ENCODE peak calls at places on chromosomes 16 and 17, in nine cellular contexts. L, V, B, S, G, C, E, Z and A are unnamed samples.

GRCh38 chr17:42193216-42194132 is 820 bp downstream of the GHDC start:
- DNase-seq in L (no peak), V (no peak), B (no peak), S (no peak), G (no peak), C (no peak), E (no peak), Z (no peak), A (no peak)

GRCh38 chr17:65455154-65455971 is 106.1 kb downstream of the AXIN2 start:
- DNase-seq in L (no peak), V (no peak), B (no peak), S (no peak), G (no peak), C (no peak), E (no peak), Z (no peak), A (no peak)

GRCh38 chr17:18143044-18143936 is 34.7 kb downstream of the MYO15A start:
- DNase-seq in L (peak), V (no peak), B (no peak), S (no peak), G (peak), C (no peak), E (no peak), Z (no peak), A (no peak)

GRCh38 chr16:46690281-46691178 is 1.1 kb downstream of the ORC6 start:
- DNase-seq in L (no peak), V (no peak), B (peak), S (no peak), G (peak), C (no peak), E (no peak), Z (no peak), A (no peak)

GRCh38 chr16:11742041-11742535 is 569 bp downstream of the TXNDC11 start:
- DNase-seq in L (peak), V (no peak), B (peak), S (peak), G (peak), C (peak), E (no peak), Z (peak), A (peak)

GRCh38 chr16:12229759-12230594 is 253.4 kb downstream of the SNX29 start:
- DNase-seq in L (no peak), V (no peak), B (no peak), S (no peak), G (peak), C (no peak), E (no peak), Z (no peak), A (no peak)

GRCh38 chr16:14063618-14064581 is 7.2 kb upstream of the MRTFB start:
- DNase-seq in L (no peak), V (no peak), B (no peak), S (no peak), G (no peak), C (no peak), E (no peak), Z (no peak), A (no peak)

GRCh38 chr17:38773258-38773657 is 20.7 kb downstream of the PSMB3 start:
- DNase-seq in L (no peak), V (no peak), B (no peak), S (no peak), G (no peak), C (no peak), E (no peak), Z (no peak), A (no peak)

GRCh38 chr16:4859900-4860255 is 12.6 kb downstream of the UBN1 start:
- DNase-seq in L (no peak), V (no peak), B (no peak), S (no peak), G (no peak), C (no peak), E (no peak), Z (peak), A (no peak)

GRCh38 chr16:89442990-89443726 is 47.2 kb downstream of the ANKRD11 start:
- DNase-seq in L (peak), V (peak), B (peak), S (no peak), G (peak), C (peak), E (no peak), Z (no peak), A (peak)

GRCh38 chr17:9236286-9237052 is 215.2 kb downstream of the NTN1 start:
- DNase-seq in L (no peak), V (no peak), B (no peak), S (no peak), G (no peak), C (no peak), E (no peak), Z (no peak), A (peak)

GRCh38 chr16:67447508-67448076 is 16.7 kb downstream of the HSD11B2 start:
- DNase-seq in L (peak), V (no peak), B (peak), S (peak), G (peak), C (peak), E (no peak), Z (no peak), A (no peak)

GRCh38 chr17:74852237-74853047 is 7.2 kb downstream of the GRIN2C start:
- DNase-seq in L (no peak), V (no peak), B (no peak), S (no peak), G (peak), C (no peak), E (no peak), Z (no peak), A (no peak)

GRCh38 chr17:74853669-74854068 is 6.0 kb downstream of the GRIN2C start:
- DNase-seq in L (no peak), V (no peak), B (no peak), S (no peak), G (no peak), C (no peak), E (no peak), Z (no peak), A (no peak)

GRCh38 chr17:74851612-74852236 is 8.0 kb downstream of the GRIN2C start:
- DNase-seq in L (no peak), V (no peak), B (no peak), S (no peak), G (no peak), C (no peak), E (no peak), Z (no peak), A (no peak)

GRCh38 chr17:74854792-74855191 is 4.9 kb downstream of the GRIN2C start:
- DNase-seq in L (no peak), V (no peak), B (no peak), S (no peak), G (no peak), C (no peak), E (no peak), Z (no peak), A (no peak)

GRCh38 chr17:74853048-74853397 is 6.7 kb downstream of the GRIN2C start:
- DNase-seq in L (no peak), V (no peak), B (no peak), S (no peak), G (no peak), C (no peak), E (no peak), Z (no peak), A (no peak)
- TF ChIP-seq POLR2A in L (no peak), V (no peak), B (no peak), S (no peak), G (no peak), C (no peak), E (no peak), Z (no peak), A (no peak)

DNA sequence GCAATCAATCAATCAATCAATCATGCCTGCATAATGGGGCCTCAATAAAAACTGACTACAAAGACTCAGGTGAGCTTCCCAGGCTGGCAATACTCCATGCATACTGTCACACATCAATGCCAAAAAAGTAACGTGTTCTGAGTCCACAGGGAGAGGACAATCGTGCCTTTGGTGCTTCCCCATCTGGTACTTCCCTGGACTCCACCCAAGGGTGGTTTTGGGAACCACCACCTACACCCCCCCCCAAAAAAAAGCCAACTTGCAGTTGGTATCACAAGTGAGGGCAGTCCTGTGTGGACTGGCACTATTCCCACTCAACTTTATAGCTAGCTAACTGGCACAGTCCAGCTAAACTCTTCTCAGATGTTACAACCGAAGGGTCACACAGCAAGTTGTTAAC is 3.1 kb downstream of the ZDHHC7 start:
- DNase-seq in L (no peak), V (no peak), B (no peak), S (no peak), G (no peak), C (no peak), E (no peak), Z (no peak), A (no peak)
- TF ChIP-seq POLR2A in L (no peak), V (no peak), B (no peak), S (no peak), G (no peak), C (no peak), E (no peak), Z (no peak), A (no peak)

DNA sequence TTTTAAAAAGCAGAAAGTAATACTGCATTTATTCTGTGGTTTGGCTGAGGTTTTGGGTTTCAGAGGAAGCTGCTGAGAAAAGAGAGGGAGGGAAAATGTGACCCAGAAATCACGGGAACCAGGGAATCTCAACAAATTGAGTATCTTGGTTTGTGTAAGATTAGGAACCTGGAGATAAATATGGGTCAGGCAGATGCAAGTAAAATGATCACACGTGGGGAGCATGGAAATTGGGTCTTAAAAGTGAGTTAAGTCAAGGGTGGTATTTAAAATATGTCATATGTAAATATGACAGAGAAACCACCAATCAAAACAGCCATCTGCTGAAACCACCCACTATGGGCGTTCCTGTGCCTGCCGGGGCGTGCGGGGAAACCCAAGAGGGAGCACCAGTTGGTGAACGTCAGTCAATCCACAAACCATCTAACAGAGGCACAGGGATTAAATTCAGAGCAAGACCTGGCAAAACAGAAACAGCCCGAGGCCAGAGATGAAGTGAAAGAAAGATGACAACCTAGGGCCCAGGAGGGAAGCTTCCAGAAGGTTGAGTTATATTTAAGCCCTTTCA is 33.4 kb downstream of the CDH13 start:
- DNase-seq in L (no peak), V (no peak), B (no peak), S (no peak), G (no peak), C (no peak), E (no peak), Z (no peak), A (no peak)
- TF ChIP-seq POLR2A in L (no peak), V (no peak), B (no peak), S (no peak), G (no peak), C (no peak), E (no peak), Z (no peak), A (no peak)

DNA sequence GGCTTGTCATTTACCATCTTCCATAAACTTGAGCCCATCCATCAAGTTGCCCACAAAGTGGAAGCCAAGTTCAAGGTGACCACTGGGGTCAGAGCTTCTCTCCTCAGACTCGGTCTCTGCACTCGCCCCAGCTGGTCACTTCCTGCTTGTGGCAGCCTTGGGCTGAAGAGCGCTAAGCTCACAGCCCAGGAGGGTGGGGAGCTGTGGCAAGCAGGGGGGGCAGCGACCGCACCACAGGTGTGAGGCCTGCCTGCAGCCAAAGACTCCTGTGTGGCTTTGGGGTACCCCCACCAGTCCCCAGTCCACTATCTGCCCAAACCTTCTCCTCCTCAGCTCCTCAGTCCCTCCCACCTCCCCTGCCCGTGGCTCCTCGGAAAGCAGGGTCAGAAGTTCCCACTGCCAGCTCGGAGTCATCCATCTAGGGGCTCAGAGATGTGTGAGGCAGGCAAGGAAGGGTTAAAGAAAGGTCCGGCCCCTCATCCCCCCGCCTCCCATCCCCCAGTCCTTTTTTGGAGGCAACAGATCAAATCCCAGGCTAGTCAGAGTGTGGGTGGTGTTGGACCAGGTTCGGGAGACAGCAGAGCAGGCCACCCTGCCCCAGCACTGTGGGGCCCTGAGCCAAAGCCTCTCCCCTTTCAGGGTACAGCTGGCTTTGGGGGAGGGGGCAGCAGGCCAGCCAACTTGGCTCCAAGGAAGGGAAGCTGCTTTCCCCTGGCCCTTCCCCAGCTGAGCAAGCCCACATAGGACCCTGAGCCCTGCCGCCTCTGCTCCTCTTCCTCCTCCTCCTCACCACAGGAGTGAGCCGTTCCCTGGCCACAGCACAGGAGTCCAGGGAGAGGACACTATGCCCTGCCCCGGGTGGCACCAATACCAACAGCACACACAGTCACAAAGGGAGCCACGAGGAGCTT is 3.2 kb downstream of the CSF3 start:
- DNase-seq in L (no peak), V (no peak), B (no peak), S (no peak), G (no peak), C (peak), E (no peak), Z (no peak), A (peak)
- TF ChIP-seq POLR2A in L (no peak), V (no peak), B (no peak), S (no peak), G (no peak), C (no peak), E (no peak), Z (no peak), A (no peak)

GRCh38 chr17:67152824-67153223 is 92.2 kb downstream of the HELZ start:
- DNase-seq in L (no peak), V (no peak), B (no peak), S (no peak), G (no peak), C (no peak), E (no peak), Z (no peak), A (no peak)

GRCh38 chr17:67148352-67148751 is 96.6 kb downstream of the HELZ start:
- DNase-seq in L (no peak), V (no peak), B (no peak), S (no peak), G (no peak), C (no peak), E (no peak), Z (no peak), A (no peak)

GRCh38 chr17:67156269-67157199 is 88.5 kb downstream of the HELZ start:
- DNase-seq in L (no peak), V (no peak), B (no peak), S (no peak), G (no peak), C (no peak), E (no peak), Z (peak), A (no peak)

GRCh38 chr17:67150826-67151225 is 94.2 kb downstream of the HELZ start:
- DNase-seq in L (no peak), V (no peak), B (no peak), S (no peak), G (no peak), C (no peak), E (no peak), Z (no peak), A (no peak)

DNA sequence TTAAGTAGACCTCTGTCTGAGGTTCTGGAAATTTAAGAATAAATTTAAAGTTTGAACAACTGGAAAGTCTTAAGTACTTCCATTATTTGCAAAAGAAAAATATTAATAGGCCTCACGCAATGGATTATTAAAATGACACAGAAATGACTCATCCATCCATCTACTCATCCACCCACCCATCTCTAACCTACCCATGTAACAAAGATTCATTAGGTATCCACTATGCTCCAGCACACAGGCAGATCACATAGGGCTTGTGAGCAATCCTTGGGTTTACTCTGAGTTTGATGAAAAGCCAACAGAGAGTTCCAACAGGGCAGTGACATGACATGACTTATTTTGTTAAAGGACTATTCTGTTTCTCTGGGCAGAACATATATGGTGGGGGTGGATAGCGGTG is 93.3 kb downstream of the HELZ start:
- DNase-seq in L (peak), V (no peak), B (no peak), S (no peak), G (no peak), C (no peak), E (no peak), Z (no peak), A (no peak)
- TF ChIP-seq POLR2A in L (no peak), V (no peak), B (no peak), S (no peak), G (no peak), C (no peak), E (no peak), Z (no peak), A (no peak)